ENCODE peak calls at places on chromosomes 4 and X, in six cellular contexts. W is EH, E is cardiac fibroblast, O is NCI-H1436, S is DND-41, D is fibroblast of lung. C is an unnamed sample.

GRCh38 chr4:175435437-175435836 is 376.6 kb downstream of the GPM6A start:
- DNase-seq in E (no peak), O (peak; percentile 4), W (no peak), S (peak; percentile 11), D (no peak), C (no peak)

GRCh38 chr4:38185406-38185805 is 225.2 kb downstream of the PTTG2 start:
- DNase-seq in E (no peak), O (no peak), S (no peak), D (no peak), W (no peak), C (no peak)

GRCh38 chr4:81827568-81828202 is 356.0 kb upstream of the RASGEF1B start:
- DNase-seq in W (no peak), D (no peak), O (no peak), E (no peak), S (no peak), C (no peak)

GRCh38 chr4:71867598-71867997 is 83.7 kb upstream of the GC start:
- DNase-seq in O (no peak), S (no peak), D (no peak), W (no peak), E (no peak), C (no peak)

GRCh38 chr4:5435201-5435600 is 273.2 kb downstream of the EVC2 start:
- DNase-seq in S (no peak), O (no peak), E (no peak), W (peak; percentile 48), D (no peak), C (no peak)

GRCh38 chr4:7398104-7398423 is 36.7 kb downstream of the PSAPL1 start:
- DNase-seq in S (peak; percentile 30), D (peak; percentile 93), O (peak; percentile 35), W (peak; percentile 21), E (peak; percentile 14), C (no peak)

GRCh38 chr4:140156529-140157171 is 2.7 kb upstream of the MAML3 start:
- DNase-seq in O (no peak), S (peak; percentile 42), W (no peak), D (no peak), E (no peak), C (no peak)

GRCh38 chr4:81152839-81153713 is 61.9 kb downstream of the PRKG2 start:
- DNase-seq in O (no peak), S (no peak), E (no peak), W (no peak), D (no peak), C (no peak)

GRCh38 chr4:156100651-156101050 is 147.0 kb upstream of the CTSO start:
- DNase-seq in E (no peak), W (no peak), D (peak; percentile 81), O (no peak), S (no peak), C (no peak)

GRCh38 chr4:89837385-89837995 is 529 bp upstream of the SNCA start:
- DNase-seq in W (peak; percentile 13), S (peak; percentile 71), O (peak; percentile 16), E (peak; percentile 11), D (peak; percentile 27), C (peak; percentile 65)

GRCh38 chr4:184895012-184895795 is 69.4 kb upstream of the ACSL1 start:
- DNase-seq in S (no peak), D (no peak), W (no peak), E (no peak), O (no peak), C (no peak)

GRCh38 chrX:114675365-114675764 is 91.5 kb downstream of the HTR2C start:
- DNase-seq in O (no peak), D (peak; percentile 70), S (no peak), W (peak; percentile 40), E (peak; percentile 0), C (no peak)

GRCh38 chr4:93396274-93396673 is 432.3 kb upstream of the ATOH1 start:
- DNase-seq in D (peak; percentile 74), W (peak; percentile 7), E (peak; percentile 31), O (no peak), S (no peak), C (no peak)

GRCh38 chr4:184472540-184473264 is 1.6 kb downstream of the IRF2 start:
- DNase-seq in S (peak; percentile 52), E (peak; percentile 77), O (peak; percentile 11), W (peak; percentile 77), D (peak; percentile 75), C (peak; percentile 83)

GRCh38 chr4:185224597-185224996 is 15.2 kb downstream of the SNX25 start:
- DNase-seq in E (no peak), O (no peak), W (no peak), S (no peak), D (no peak), C (no peak)

GRCh38 chrX:19072372-19072771 is 49.9 kb downstream of the ADGRG2 start:
- DNase-seq in W (no peak), D (no peak), O (no peak), E (no peak), S (no peak), C (no peak)

GRCh38 chrX:130028196-130028595 is 45.8 kb downstream of the BCORL1 start:
- DNase-seq in S (peak; percentile 50), D (peak; percentile 23), W (peak; percentile 30), O (peak; percentile 6), E (peak; percentile 56), C (peak; percentile 67)

GRCh38 chr4:109218288-109218687 is 84.2 kb downstream of the COL25A1 start:
- DNase-seq in S (no peak), E (no peak), O (no peak), W (no peak), D (no peak), C (no peak)

GRCh38 chr4:5774416-5775056 is 63.5 kb downstream of the EVC start:
- DNase-seq in D (no peak), S (no peak), W (no peak), E (no peak), O (no peak), C (no peak)

GRCh38 chr4:99679204-99679603 is 21.6 kb upstream of the C4orf54 start:
- DNase-seq in S (no peak), E (peak; percentile 21), D (no peak), O (no peak), W (no peak), C (no peak)

GRCh38 chr4:96649536-96649935 is 809.6 kb downstream of the PDHA2 start:
- DNase-seq in W (no peak), D (peak; percentile 90), O (no peak), E (peak; percentile 10), S (peak; percentile 65), C (no peak)

GRCh38 chr4:10623862-10624261 is 60.7 kb downstream of the CLNK start:
- DNase-seq in W (no peak), D (no peak), O (no peak), S (no peak), E (no peak), C (no peak)